ENCODE peak calls at places on chromosomes 2 and 18, in nine cellular contexts. One of them, this sample, is unnamed.

GRCh38 chr18:34085140-34085739 is 139.5 kb downstream of the NOL4 start:
- DNase-seq in H9: no peak
- DNase-seq in dermis blood vessel endothelial cell: no peak
- DNase-seq in iris pigment epithelial cell: no peak
- DNase-seq in NCI-H748 treated with DMSO at 0.1 percent for 48 hours: peak; percentile 46
- DNase-seq in retina: no peak
- DNase-seq in IMR-90: no peak
- DNase-seq in AML-193: no peak
- DNase-seq in GM12865: no peak
- DNase-seq in this sample: no peak

GRCh38 chr2:120653871-120654270 is 81.8 kb upstream of the GLI2 start:
- DNase-seq in H9: peak; percentile 18
- DNase-seq in dermis blood vessel endothelial cell: no peak
- DNase-seq in iris pigment epithelial cell: no peak
- DNase-seq in NCI-H748 treated with DMSO at 0.1 percent for 48 hours: no peak
- DNase-seq in retina: no peak
- DNase-seq in IMR-90: no peak
- DNase-seq in AML-193: no peak
- DNase-seq in GM12865: no peak
- DNase-seq in this sample: no peak

GRCh38 chr2:161039071-161039470 is 121.2 kb upstream of the TANK start:
- DNase-seq in H9: no peak
- DNase-seq in dermis blood vessel endothelial cell: no peak
- DNase-seq in iris pigment epithelial cell: no peak
- DNase-seq in NCI-H748 treated with DMSO at 0.1 percent for 48 hours: no peak
- DNase-seq in retina: no peak
- DNase-seq in IMR-90: no peak
- DNase-seq in AML-193: no peak
- DNase-seq in GM12865: no peak
- DNase-seq in this sample: no peak

GRCh38 chr18:53715243-53715853 is 509.1 kb downstream of the MBD2 start:
- DNase-seq in H9: no peak
- DNase-seq in dermis blood vessel endothelial cell: no peak
- DNase-seq in iris pigment epithelial cell: no peak
- DNase-seq in NCI-H748 treated with DMSO at 0.1 percent for 48 hours: no peak
- DNase-seq in retina: no peak
- DNase-seq in IMR-90: no peak
- DNase-seq in AML-193: no peak
- DNase-seq in GM12865: no peak
- DNase-seq in this sample: no peak

GRCh38 chr2:199424160-199424559 is 33.6 kb downstream of the SATB2 start:
- DNase-seq in H9: no peak
- DNase-seq in dermis blood vessel endothelial cell: no peak
- DNase-seq in iris pigment epithelial cell: no peak
- DNase-seq in NCI-H748 treated with DMSO at 0.1 percent for 48 hours: no peak
- DNase-seq in retina: no peak
- DNase-seq in IMR-90: no peak
- DNase-seq in AML-193: no peak
- DNase-seq in GM12865: peak; percentile 12
- DNase-seq in this sample: no peak

GRCh38 chr2:220948579-220948978 is 623.5 kb downstream of the EPHA4 start:
- DNase-seq in H9: peak; percentile 33
- DNase-seq in dermis blood vessel endothelial cell: no peak
- DNase-seq in iris pigment epithelial cell: no peak
- DNase-seq in NCI-H748 treated with DMSO at 0.1 percent for 48 hours: no peak
- DNase-seq in retina: no peak
- DNase-seq in IMR-90: no peak
- DNase-seq in AML-193: no peak
- DNase-seq in GM12865: no peak
- DNase-seq in this sample: no peak

GRCh38 chr18:72828601-72829000 is 39.2 kb downstream of the NETO1 start:
- DNase-seq in H9: no peak
- DNase-seq in dermis blood vessel endothelial cell: no peak
- DNase-seq in iris pigment epithelial cell: no peak
- DNase-seq in NCI-H748 treated with DMSO at 0.1 percent for 48 hours: no peak
- DNase-seq in retina: no peak
- DNase-seq in IMR-90: no peak
- DNase-seq in AML-193: no peak
- DNase-seq in GM12865: no peak
- DNase-seq in this sample: no peak

GRCh38 chr2:56025469-56026193 is 102.0 kb upstream of the EFEMP1 start:
- DNase-seq in H9: no peak
- DNase-seq in dermis blood vessel endothelial cell: peak; percentile 46
- DNase-seq in iris pigment epithelial cell: no peak
- DNase-seq in NCI-H748 treated with DMSO at 0.1 percent for 48 hours: no peak
- DNase-seq in retina: no peak
- DNase-seq in IMR-90: no peak
- DNase-seq in AML-193: no peak
- DNase-seq in GM12865: no peak
- DNase-seq in this sample: no peak

GRCh38 chr18:41745166-41746049 is 209.6 kb upstream of the PIK3C3 start:
- DNase-seq in H9: peak; percentile 75
- DNase-seq in dermis blood vessel endothelial cell: peak; percentile 17
- DNase-seq in iris pigment epithelial cell: peak; percentile 61
- DNase-seq in NCI-H748 treated with DMSO at 0.1 percent for 48 hours: peak; percentile 98
- DNase-seq in retina: peak; percentile 83
- DNase-seq in IMR-90: peak; percentile 6
- DNase-seq in AML-193: peak; percentile 39
- DNase-seq in GM12865: peak; percentile 31
- DNase-seq in this sample: peak; percentile 64

GRCh38 chr2:648476-649424 is 28.5 kb downstream of the TMEM18 start:
- DNase-seq in H9: peak; percentile 23
- DNase-seq in dermis blood vessel endothelial cell: no peak
- DNase-seq in iris pigment epithelial cell: no peak
- DNase-seq in NCI-H748 treated with DMSO at 0.1 percent for 48 hours: no peak
- DNase-seq in retina: peak; percentile 61
- DNase-seq in IMR-90: no peak
- DNase-seq in AML-193: no peak
- DNase-seq in GM12865: no peak
- DNase-seq in this sample: no peak

This sample was measured in HL-60.